ENCODE peak calls at places on chromosome X, in four cellular contexts. One of them, this sample, is unnamed.

GRCh38 chrX:2451456-2452316 is 49.1 kb downstream of the DHRSX start:
- DNase-seq in H9: peak; percentile 74
- DNase-seq in astrocyte of the spinal cord: peak; percentile 64
- DNase-seq in MM.1S: no peak
- DNase-seq in this sample: no peak

GRCh38 chrX:109822861-109823260 is 89.8 kb upstream of the ACSL4 start:
- DNase-seq in H9: no peak
- DNase-seq in astrocyte of the spinal cord: no peak
- DNase-seq in MM.1S: no peak
- DNase-seq in this sample: no peak

GRCh38 chrX:54479471-54480122 is 16.4 kb downstream of the FGD1 start:
- DNase-seq in H9: peak; percentile 68
- DNase-seq in astrocyte of the spinal cord: no peak
- DNase-seq in MM.1S: no peak
- DNase-seq in this sample: no peak

GRCh38 chrX:104482757-104483156 is 83.2 kb upstream of the IL1RAPL2 start:
- DNase-seq in H9: no peak
- DNase-seq in astrocyte of the spinal cord: no peak
- DNase-seq in MM.1S: peak; percentile 6
- DNase-seq in this sample: no peak

GRCh38 chrX:64184396-64184795 is 21.1 kb downstream of the AMER1 start:
- DNase-seq in H9: no peak
- DNase-seq in astrocyte of the spinal cord: no peak
- DNase-seq in MM.1S: no peak
- DNase-seq in this sample: no peak

GRCh38 chrX:32045149-32045548 is 973.3 kb upstream of the FTHL17 start:
- DNase-seq in H9: no peak
- DNase-seq in astrocyte of the spinal cord: no peak
- DNase-seq in MM.1S: no peak
- DNase-seq in this sample: no peak

GRCh38 chrX:13658602-13659001 is 5.7 kb downstream of the TCEANC start:
- DNase-seq in H9: no peak
- DNase-seq in astrocyte of the spinal cord: peak; percentile 74
- DNase-seq in MM.1S: peak; percentile 49
- DNase-seq in this sample: peak; percentile 38

GRCh38 chrX:129654652-129655546 is at the start of gene APLN:
- DNase-seq in H9: no peak
- DNase-seq in astrocyte of the spinal cord: peak; percentile 43
- DNase-seq in MM.1S: peak; percentile 15
- DNase-seq in this sample: no peak

GRCh38 chrX:136477026-136477425 is 10.7 kb upstream of the BRS3 start:
- DNase-seq in H9: no peak
- DNase-seq in astrocyte of the spinal cord: no peak
- DNase-seq in MM.1S: no peak
- DNase-seq in this sample: no peak

GRCh38 chrX:46624090-46624786 is 50.7 kb downstream of the CHST7 start:
- DNase-seq in H9: no peak
- DNase-seq in astrocyte of the spinal cord: no peak
- DNase-seq in MM.1S: no peak
- DNase-seq in this sample: no peak

GRCh38 chrX:110806145-110806544 is 10.5 kb upstream of the CHRDL1 start:
- DNase-seq in H9: no peak
- DNase-seq in astrocyte of the spinal cord: peak; percentile 71
- DNase-seq in MM.1S: no peak
- DNase-seq in this sample: no peak

GRCh38 chrX:10189317-10190268 is 32.8 kb downstream of the CLCN4 start:
- DNase-seq in H9: peak; percentile 77
- DNase-seq in astrocyte of the spinal cord: peak; percentile 64
- DNase-seq in MM.1S: peak; percentile 55
- DNase-seq in this sample: peak; percentile 64

GRCh38 chrX:9392445-9392844 is 72.4 kb upstream of the TBL1X start:
- DNase-seq in H9: no peak
- DNase-seq in astrocyte of the spinal cord: no peak
- DNase-seq in MM.1S: no peak
- DNase-seq in this sample: no peak

GRCh38 chrX:85052207-85052606 is 48.5 kb downstream of the APOOL start:
- DNase-seq in H9: no peak
- DNase-seq in astrocyte of the spinal cord: no peak
- DNase-seq in MM.1S: no peak
- DNase-seq in this sample: no peak

GRCh38 chrX:95383778-95384177 is 1300.9 kb upstream of the DIAPH2 start:
- DNase-seq in H9: no peak
- DNase-seq in astrocyte of the spinal cord: peak; percentile 0
- DNase-seq in MM.1S: no peak
- DNase-seq in this sample: no peak

GRCh38 chrX:5644786-5645185 is 583.9 kb downstream of the NLGN4X start:
- DNase-seq in H9: peak; percentile 29
- DNase-seq in astrocyte of the spinal cord: no peak
- DNase-seq in MM.1S: peak; percentile 70
- DNase-seq in this sample: no peak

GRCh38 chrX:70969635-70970481 is 39.0 kb upstream of the SLC7A3 start:
- DNase-seq in H9: peak; percentile 57
- DNase-seq in astrocyte of the spinal cord: no peak
- DNase-seq in MM.1S: no peak
- DNase-seq in this sample: no peak

GRCh38 chrX:37796805-37797204 is 16.9 kb downstream of the CYBB start:
- DNase-seq in H9: no peak
- DNase-seq in astrocyte of the spinal cord: no peak
- DNase-seq in MM.1S: peak; percentile 67
- DNase-seq in this sample: no peak

GRCh38 chrX:111170017-111170416 is 74.0 kb downstream of the PAK3 start:
- DNase-seq in H9: no peak
- DNase-seq in astrocyte of the spinal cord: peak; percentile 31
- DNase-seq in MM.1S: no peak
- DNase-seq in this sample: no peak

GRCh38 chrX:70301716-70302115 is 11.8 kb downstream of the KIF4A start:
- DNase-seq in H9: no peak
- DNase-seq in astrocyte of the spinal cord: peak; percentile 56
- DNase-seq in MM.1S: no peak
- DNase-seq in this sample: no peak

GRCh38 chrX:131763674-131764073 is 219.8 kb downstream of the OR13H1 start:
- DNase-seq in H9: no peak
- DNase-seq in astrocyte of the spinal cord: peak; percentile 85
- DNase-seq in MM.1S: peak; percentile 89
- DNase-seq in this sample: peak; percentile 36

GRCh38 chrX:21959362-21960051 is 19.0 kb downstream of the SMS start:
- DNase-seq in H9: no peak
- DNase-seq in astrocyte of the spinal cord: no peak
- DNase-seq in MM.1S: no peak
- DNase-seq in this sample: no peak

GRCh38 chrX:576904-577303 is 53.7 kb upstream of the SHOX start:
- DNase-seq in H9: peak; percentile 2
- DNase-seq in astrocyte of the spinal cord: no peak
- DNase-seq in MM.1S: no peak
- DNase-seq in this sample: no peak

GRCh38 chrX:68718443-68718820 is 71.0 kb downstream of the STARD8 start:
- DNase-seq in H9: no peak
- DNase-seq in astrocyte of the spinal cord: no peak
- DNase-seq in MM.1S: no peak
- DNase-seq in this sample: no peak

GRCh38 chrX:39675619-39676018 is 422.1 kb downstream of the BCOR start:
- DNase-seq in H9: no peak
- DNase-seq in astrocyte of the spinal cord: no peak
- DNase-seq in MM.1S: no peak
- DNase-seq in this sample: no peak

GRCh38 chrX:125132274-125132673 is 187.4 kb upstream of the TEX13C start:
- DNase-seq in H9: no peak
- DNase-seq in astrocyte of the spinal cord: no peak
- DNase-seq in MM.1S: peak; percentile 34
- DNase-seq in this sample: peak; percentile 17

GRCh38 chrX:122046226-122046625 is 998.8 kb downstream of the GLUD2 start:
- DNase-seq in H9: no peak
- DNase-seq in astrocyte of the spinal cord: no peak
- DNase-seq in MM.1S: no peak
- DNase-seq in this sample: no peak

GRCh38 chrX:10892605-10893225 is 218.4 kb upstream of the HCCS start:
- DNase-seq in H9: no peak
- DNase-seq in astrocyte of the spinal cord: peak; percentile 49
- DNase-seq in MM.1S: peak; percentile 31
- DNase-seq in this sample: no peak

GRCh38 chrX:40504801-40505605 is 75.8 kb upstream of the ATP6AP2 start:
- DNase-seq in H9: no peak
- DNase-seq in astrocyte of the spinal cord: peak; percentile 94
- DNase-seq in MM.1S: peak; percentile 47
- DNase-seq in this sample: no peak

GRCh38 chrX:15269618-15270521 is at the start of gene ASB9:
- DNase-seq in H9: peak; percentile 43
- DNase-seq in astrocyte of the spinal cord: peak; percentile 42
- DNase-seq in MM.1S: no peak
- DNase-seq in this sample: peak; percentile 28

GRCh38 chrX:119763175-119763574 is 4.8 kb downstream of the SOWAHD start:
- DNase-seq in H9: no peak
- DNase-seq in astrocyte of the spinal cord: peak; percentile 82
- DNase-seq in MM.1S: no peak
- DNase-seq in this sample: no peak
- TF ChIP-seq CTCF in H9: no peak
- TF ChIP-seq CTCF in astrocyte of the spinal cord: no peak
- TF ChIP-seq CTCF in MM.1S: no peak
- TF ChIP-seq CTCF in this sample: no peak

GRCh38 chrX:65195621-65196020 is 219.4 kb upstream of the ZC4H2 start:
- DNase-seq in H9: no peak
- DNase-seq in astrocyte of the spinal cord: no peak
- DNase-seq in MM.1S: no peak
- DNase-seq in this sample: no peak

GRCh38 chrX:65194547-65194946 is 218.3 kb upstream of the ZC4H2 start:
- DNase-seq in H9: no peak
- DNase-seq in astrocyte of the spinal cord: no peak
- DNase-seq in MM.1S: no peak
- DNase-seq in this sample: no peak

DNA sequence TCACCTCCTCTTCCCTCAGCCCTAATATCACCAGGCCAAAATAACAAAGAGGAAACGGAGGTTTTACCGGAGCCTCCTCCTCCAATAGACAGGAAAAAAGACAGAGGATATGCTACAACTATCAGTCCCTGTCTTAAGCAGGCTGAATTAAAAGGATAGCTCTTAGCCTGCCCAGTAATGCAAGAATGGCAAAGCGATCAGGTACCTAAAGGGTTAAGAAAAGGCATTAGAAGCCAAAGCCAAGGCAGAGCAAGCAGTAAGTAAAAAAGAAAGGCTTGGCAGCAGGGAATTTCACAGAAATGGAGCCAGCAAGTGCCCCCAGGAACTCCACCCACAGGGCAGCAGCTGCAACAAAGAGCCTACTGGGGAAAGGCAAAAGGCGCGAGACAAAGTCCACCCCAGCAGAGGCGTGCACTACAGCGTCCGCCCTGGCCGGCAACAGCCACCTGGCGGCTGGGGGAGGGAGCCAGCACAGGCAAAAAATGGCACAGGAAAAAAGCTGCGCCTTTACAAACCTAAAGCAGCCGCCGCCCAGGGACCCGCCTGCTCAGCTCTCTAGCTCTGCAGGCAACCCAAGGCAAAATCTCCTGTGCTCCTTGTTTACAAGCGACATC is 220.6 kb upstream of the ZC4H2 start:
- DNase-seq in H9: peak; percentile 82
- DNase-seq in astrocyte of the spinal cord: no peak
- DNase-seq in MM.1S: no peak
- DNase-seq in this sample: no peak
- TF ChIP-seq CTCF in H9: peak; percentile 62
- TF ChIP-seq CTCF in astrocyte of the spinal cord: no peak
- TF ChIP-seq CTCF in MM.1S: no peak
- TF ChIP-seq CTCF in this sample: no peak

GRCh38 chrX:24148118-24148517 is 1.4 kb upstream of the ZFX start:
- DNase-seq in H9: no peak
- DNase-seq in astrocyte of the spinal cord: peak; percentile 29
- DNase-seq in MM.1S: peak; percentile 52
- DNase-seq in this sample: peak; percentile 31

GRCh38 chrX:24150051-24150790 is 692 bp downstream of the ZFX start:
- DNase-seq in H9: peak; percentile 91
- DNase-seq in astrocyte of the spinal cord: peak; percentile 97
- DNase-seq in MM.1S: peak; percentile 80
- DNase-seq in this sample: peak; percentile 96

GRCh38 chrX:24148535-24149345 is 789 bp upstream of the ZFX start:
- DNase-seq in H9: no peak
- DNase-seq in astrocyte of the spinal cord: peak; percentile 48
- DNase-seq in MM.1S: no peak
- DNase-seq in this sample: peak; percentile 31

GRCh38 chrX:24151513-24151912 is 2.0 kb downstream of the ZFX start:
- DNase-seq in H9: no peak
- DNase-seq in astrocyte of the spinal cord: no peak
- DNase-seq in MM.1S: no peak
- DNase-seq in this sample: no peak

DNA sequence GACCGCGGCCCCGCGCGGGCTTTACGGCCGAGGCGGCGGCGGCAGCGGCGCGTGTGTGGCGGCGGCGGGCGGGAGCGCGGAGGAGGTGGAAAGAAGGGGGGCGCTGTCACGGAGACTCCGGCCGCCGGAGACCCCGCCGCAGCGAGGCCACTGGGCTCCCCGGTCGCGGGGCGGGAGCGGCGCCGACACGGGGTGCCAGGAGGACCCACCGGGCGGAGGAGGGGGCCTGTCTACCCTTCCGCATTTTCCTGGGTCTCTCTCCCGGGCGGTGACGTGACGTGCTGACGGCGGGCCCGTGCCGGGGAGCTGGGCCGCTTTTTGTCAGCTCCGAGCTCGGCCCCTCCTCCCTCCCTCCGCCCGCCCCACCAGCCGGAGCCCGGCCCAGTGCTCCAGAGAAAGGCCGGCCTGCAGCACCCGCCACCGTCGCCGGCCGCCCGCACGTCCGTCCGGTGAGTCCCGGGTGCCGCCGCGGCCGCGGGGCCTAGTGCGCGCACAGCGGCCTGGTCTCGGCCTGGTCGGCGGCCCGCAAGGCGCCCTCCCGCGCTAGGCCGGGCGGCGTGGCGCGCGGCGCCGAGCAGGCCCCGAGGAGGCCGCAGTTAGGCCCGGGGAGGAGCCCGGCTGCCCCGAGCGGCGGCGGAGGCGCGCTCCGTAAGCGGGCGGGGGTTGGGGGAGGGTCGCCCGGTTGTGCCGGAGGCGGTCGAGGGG is at the start of gene ZFX:
- DNase-seq in H9: peak; percentile 58
- DNase-seq in astrocyte of the spinal cord: peak; percentile 74
- DNase-seq in MM.1S: peak; percentile 51
- DNase-seq in this sample: peak; percentile 66
- TF ChIP-seq CTCF in H9: no peak
- TF ChIP-seq CTCF in astrocyte of the spinal cord: peak; percentile 7
- TF ChIP-seq CTCF in MM.1S: no peak
- TF ChIP-seq CTCF in this sample: peak; percentile 23

DNA sequence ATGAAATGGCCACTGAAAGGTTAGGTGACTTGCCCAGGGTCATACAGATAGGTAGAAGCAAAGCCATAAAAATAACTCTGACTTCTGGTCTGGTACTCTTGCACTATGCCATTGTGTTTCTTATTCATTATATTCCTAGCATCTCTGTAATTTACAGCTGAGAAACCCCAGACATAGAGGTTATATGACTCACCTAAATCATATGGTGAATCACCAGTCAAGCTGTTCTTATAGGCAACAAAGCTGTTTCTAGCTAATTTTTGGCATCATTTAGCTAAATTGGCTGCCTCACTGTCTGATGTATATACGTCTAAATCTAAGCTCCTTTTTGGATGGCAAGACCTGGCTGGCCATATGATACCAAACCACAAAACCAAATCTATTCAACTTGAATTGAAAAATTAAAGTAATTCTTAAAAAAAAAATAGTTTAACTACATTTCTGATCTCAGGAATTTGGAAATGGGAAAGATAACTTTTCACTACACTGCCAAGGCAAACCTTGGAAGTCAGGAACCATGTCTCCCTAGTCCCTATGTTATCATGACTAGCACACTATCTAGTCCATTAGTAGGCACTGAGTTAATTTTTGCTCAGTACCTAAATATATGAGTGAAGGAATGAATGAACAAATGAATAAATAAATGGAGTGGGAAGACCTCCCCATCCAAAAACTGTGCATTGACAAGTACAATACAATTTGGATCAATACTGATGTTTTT is 41.3 kb upstream of the STAG2 start:
- DNase-seq in H9: no peak
- DNase-seq in astrocyte of the spinal cord: peak; percentile 71
- DNase-seq in MM.1S: no peak
- DNase-seq in this sample: no peak
- TF ChIP-seq CTCF in H9: no peak
- TF ChIP-seq CTCF in astrocyte of the spinal cord: no peak
- TF ChIP-seq CTCF in MM.1S: no peak
- TF ChIP-seq CTCF in this sample: no peak

This sample was measured in GM13977.